ENCODE peak calls at places on chromosomes 16 and 17, in ten cellular contexts. One of them, this sample, is unnamed.

GRCh38 chr16:14155572-14156213 is 84.6 kb downstream of the MRTFB start:
- DNase-seq in neural crest cell: no peak
- DNase-seq in AG10803: no peak
- DNase-seq in HL-60: no peak
- DNase-seq in RWPE1: no peak
- DNase-seq in ovary: no peak
- DNase-seq in tibial artery: no peak
- DNase-seq in GM23338: no peak
- DNase-seq in fibroblast of mammary gland: no peak
- DNase-seq in mesothelial cell of epicardium: no peak
- DNase-seq in this sample: no peak

GRCh38 chr17:11077673-11078072 is 163.3 kb upstream of the SHISA6 start:
- DNase-seq in neural crest cell: no peak
- DNase-seq in AG10803: no peak
- DNase-seq in HL-60: no peak
- DNase-seq in RWPE1: no peak
- DNase-seq in ovary: no peak
- DNase-seq in tibial artery: no peak
- DNase-seq in GM23338: no peak
- DNase-seq in fibroblast of mammary gland: no peak
- DNase-seq in mesothelial cell of epicardium: no peak
- DNase-seq in this sample: no peak

GRCh38 chr17:46772879-46773620 is 45.4 kb downstream of the WNT3 start:
- DNase-seq in neural crest cell: no peak
- DNase-seq in AG10803: no peak
- DNase-seq in HL-60: no peak
- DNase-seq in RWPE1: no peak
- DNase-seq in ovary: no peak
- DNase-seq in tibial artery: peak; percentile 33
- DNase-seq in GM23338: no peak
- DNase-seq in fibroblast of mammary gland: no peak
- DNase-seq in mesothelial cell of epicardium: no peak
- DNase-seq in this sample: no peak

GRCh38 chr16:27698266-27698665 is 148.3 kb downstream of the KATNIP start:
- DNase-seq in neural crest cell: peak; percentile 50
- DNase-seq in AG10803: no peak
- DNase-seq in HL-60: no peak
- DNase-seq in RWPE1: no peak
- DNase-seq in ovary: no peak
- DNase-seq in tibial artery: peak; percentile 44
- DNase-seq in GM23338: peak; percentile 92
- DNase-seq in fibroblast of mammary gland: no peak
- DNase-seq in mesothelial cell of epicardium: peak; percentile 43
- DNase-seq in this sample: no peak

GRCh38 chr17:31524926-31525800 is 133.7 kb downstream of the RAB11FIP4 start:
- DNase-seq in neural crest cell: peak; percentile 98
- DNase-seq in AG10803: peak; percentile 95
- DNase-seq in HL-60: peak; percentile 83
- DNase-seq in RWPE1: peak; percentile 85
- DNase-seq in ovary: peak; percentile 81
- DNase-seq in tibial artery: peak; percentile 90
- DNase-seq in GM23338: peak; percentile 98
- DNase-seq in fibroblast of mammary gland: peak; percentile 89
- DNase-seq in mesothelial cell of epicardium: peak; percentile 91
- DNase-seq in this sample: peak; percentile 98

GRCh38 chr16:3578121-3578520 is 918 bp upstream of the NLRC3 start:
- DNase-seq in neural crest cell: no peak
- DNase-seq in AG10803: no peak
- DNase-seq in HL-60: no peak
- DNase-seq in RWPE1: no peak
- DNase-seq in ovary: no peak
- DNase-seq in tibial artery: no peak
- DNase-seq in GM23338: no peak
- DNase-seq in fibroblast of mammary gland: no peak
- DNase-seq in mesothelial cell of epicardium: no peak
- DNase-seq in this sample: no peak

GRCh38 chr16:25217119-25217511 is 368 bp downstream of the AQP8 start:
- DNase-seq in neural crest cell: no peak
- DNase-seq in AG10803: no peak
- DNase-seq in HL-60: no peak
- DNase-seq in RWPE1: no peak
- DNase-seq in ovary: no peak
- DNase-seq in tibial artery: no peak
- DNase-seq in GM23338: no peak
- DNase-seq in fibroblast of mammary gland: no peak
- DNase-seq in mesothelial cell of epicardium: no peak
- DNase-seq in this sample: no peak

GRCh38 chr16:54430491-54431030 is 144.0 kb upstream of the IRX3 start:
- DNase-seq in neural crest cell: no peak
- DNase-seq in AG10803: peak; percentile 91
- DNase-seq in HL-60: no peak
- DNase-seq in RWPE1: no peak
- DNase-seq in ovary: no peak
- DNase-seq in tibial artery: no peak
- DNase-seq in GM23338: no peak
- DNase-seq in fibroblast of mammary gland: peak; percentile 88
- DNase-seq in mesothelial cell of epicardium: no peak
- DNase-seq in this sample: no peak

GRCh38 chr16:843771-844170 is 43.2 kb upstream of the GNG13 start:
- DNase-seq in neural crest cell: no peak
- DNase-seq in AG10803: no peak
- DNase-seq in HL-60: no peak
- DNase-seq in RWPE1: no peak
- DNase-seq in ovary: no peak
- DNase-seq in tibial artery: no peak
- DNase-seq in GM23338: no peak
- DNase-seq in fibroblast of mammary gland: no peak
- DNase-seq in mesothelial cell of epicardium: no peak
- DNase-seq in this sample: no peak

GRCh38 chr16:703406-703805 is 2.2 kb downstream of the FBXL16 start:
- DNase-seq in neural crest cell: no peak
- DNase-seq in AG10803: no peak
- DNase-seq in HL-60: no peak
- DNase-seq in RWPE1: no peak
- DNase-seq in ovary: no peak
- DNase-seq in tibial artery: no peak
- DNase-seq in GM23338: no peak
- DNase-seq in fibroblast of mammary gland: no peak
- DNase-seq in mesothelial cell of epicardium: no peak
- DNase-seq in this sample: no peak

GRCh38 chr17:66290097-66290722 is 12.2 kb upstream of the PRKCA start:
- DNase-seq in neural crest cell: no peak
- DNase-seq in AG10803: no peak
- DNase-seq in HL-60: no peak
- DNase-seq in RWPE1: no peak
- DNase-seq in ovary: no peak
- DNase-seq in tibial artery: no peak
- DNase-seq in GM23338: peak; percentile 27
- DNase-seq in fibroblast of mammary gland: no peak
- DNase-seq in mesothelial cell of epicardium: no peak
- DNase-seq in this sample: no peak
- TF ChIP-seq CTCF in neural crest cell: peak; percentile 21
- TF ChIP-seq CTCF in AG10803: peak; percentile 12
- TF ChIP-seq CTCF in HL-60: no peak
- TF ChIP-seq CTCF in RWPE1: no peak
- TF ChIP-seq CTCF in ovary: no peak
- TF ChIP-seq CTCF in tibial artery: peak; percentile 21
- TF ChIP-seq CTCF in GM23338: peak; percentile 51
- TF ChIP-seq CTCF in fibroblast of mammary gland: no peak
- TF ChIP-seq CTCF in mesothelial cell of epicardium: no peak
- TF ChIP-seq CTCF in this sample: no peak

DNA sequence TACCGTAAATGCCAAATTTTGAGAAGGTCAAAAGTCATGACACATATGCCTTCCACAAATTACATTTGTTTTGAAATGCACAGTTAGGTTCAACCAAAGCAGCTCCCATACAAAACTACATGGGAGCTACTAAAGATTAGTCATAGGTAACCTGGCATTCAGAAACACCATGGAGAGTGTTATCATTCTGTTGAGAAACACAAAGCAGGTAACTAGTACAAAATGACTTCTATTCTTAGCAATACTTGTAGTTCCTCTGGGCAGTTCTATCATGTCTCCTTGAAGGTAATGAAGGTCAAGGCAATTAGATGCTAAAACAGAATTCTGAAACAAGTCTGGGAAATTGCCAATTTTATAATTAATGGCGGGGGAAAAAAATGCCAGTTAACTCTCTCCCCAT is 39.4 kb downstream of the KCNJ16 start:
- DNase-seq in neural crest cell: no peak
- DNase-seq in AG10803: no peak
- DNase-seq in HL-60: no peak
- DNase-seq in RWPE1: no peak
- DNase-seq in ovary: no peak
- DNase-seq in tibial artery: no peak
- DNase-seq in GM23338: no peak
- DNase-seq in fibroblast of mammary gland: no peak
- DNase-seq in mesothelial cell of epicardium: no peak
- DNase-seq in this sample: no peak
- TF ChIP-seq CTCF in neural crest cell: no peak
- TF ChIP-seq CTCF in AG10803: no peak
- TF ChIP-seq CTCF in HL-60: no peak
- TF ChIP-seq CTCF in RWPE1: no peak
- TF ChIP-seq CTCF in ovary: no peak
- TF ChIP-seq CTCF in tibial artery: no peak
- TF ChIP-seq CTCF in GM23338: no peak
- TF ChIP-seq CTCF in fibroblast of mammary gland: no peak
- TF ChIP-seq CTCF in mesothelial cell of epicardium: no peak
- TF ChIP-seq CTCF in this sample: no peak

GRCh38 chr17:79017546-79017945 is 6.4 kb upstream of the C1QTNF1 start:
- DNase-seq in neural crest cell: no peak
- DNase-seq in AG10803: no peak
- DNase-seq in HL-60: no peak
- DNase-seq in RWPE1: no peak
- DNase-seq in ovary: no peak
- DNase-seq in tibial artery: peak; percentile 24
- DNase-seq in GM23338: peak; percentile 60
- DNase-seq in fibroblast of mammary gland: no peak
- DNase-seq in mesothelial cell of epicardium: no peak
- DNase-seq in this sample: no peak

GRCh38 chr17:79020631-79021301 is 3.2 kb upstream of the C1QTNF1 start:
- DNase-seq in neural crest cell: no peak
- DNase-seq in AG10803: peak; percentile 29
- DNase-seq in HL-60: no peak
- DNase-seq in RWPE1: no peak
- DNase-seq in ovary: peak; percentile 6
- DNase-seq in tibial artery: peak; percentile 72
- DNase-seq in GM23338: no peak
- DNase-seq in fibroblast of mammary gland: no peak
- DNase-seq in mesothelial cell of epicardium: no peak
- DNase-seq in this sample: no peak

GRCh38 chr17:79018045-79018695 is 5.8 kb upstream of the C1QTNF1 start:
- DNase-seq in neural crest cell: no peak
- DNase-seq in AG10803: peak; percentile 16
- DNase-seq in HL-60: no peak
- DNase-seq in RWPE1: no peak
- DNase-seq in ovary: peak; percentile 7
- DNase-seq in tibial artery: peak; percentile 33
- DNase-seq in GM23338: no peak
- DNase-seq in fibroblast of mammary gland: no peak
- DNase-seq in mesothelial cell of epicardium: no peak
- DNase-seq in this sample: no peak

GRCh38 chr17:79019260-79019630 is 4.7 kb upstream of the C1QTNF1 start:
- DNase-seq in neural crest cell: no peak
- DNase-seq in AG10803: no peak
- DNase-seq in HL-60: no peak
- DNase-seq in RWPE1: no peak
- DNase-seq in ovary: no peak
- DNase-seq in tibial artery: no peak
- DNase-seq in GM23338: no peak
- DNase-seq in fibroblast of mammary gland: no peak
- DNase-seq in mesothelial cell of epicardium: no peak
- DNase-seq in this sample: no peak

DNA sequence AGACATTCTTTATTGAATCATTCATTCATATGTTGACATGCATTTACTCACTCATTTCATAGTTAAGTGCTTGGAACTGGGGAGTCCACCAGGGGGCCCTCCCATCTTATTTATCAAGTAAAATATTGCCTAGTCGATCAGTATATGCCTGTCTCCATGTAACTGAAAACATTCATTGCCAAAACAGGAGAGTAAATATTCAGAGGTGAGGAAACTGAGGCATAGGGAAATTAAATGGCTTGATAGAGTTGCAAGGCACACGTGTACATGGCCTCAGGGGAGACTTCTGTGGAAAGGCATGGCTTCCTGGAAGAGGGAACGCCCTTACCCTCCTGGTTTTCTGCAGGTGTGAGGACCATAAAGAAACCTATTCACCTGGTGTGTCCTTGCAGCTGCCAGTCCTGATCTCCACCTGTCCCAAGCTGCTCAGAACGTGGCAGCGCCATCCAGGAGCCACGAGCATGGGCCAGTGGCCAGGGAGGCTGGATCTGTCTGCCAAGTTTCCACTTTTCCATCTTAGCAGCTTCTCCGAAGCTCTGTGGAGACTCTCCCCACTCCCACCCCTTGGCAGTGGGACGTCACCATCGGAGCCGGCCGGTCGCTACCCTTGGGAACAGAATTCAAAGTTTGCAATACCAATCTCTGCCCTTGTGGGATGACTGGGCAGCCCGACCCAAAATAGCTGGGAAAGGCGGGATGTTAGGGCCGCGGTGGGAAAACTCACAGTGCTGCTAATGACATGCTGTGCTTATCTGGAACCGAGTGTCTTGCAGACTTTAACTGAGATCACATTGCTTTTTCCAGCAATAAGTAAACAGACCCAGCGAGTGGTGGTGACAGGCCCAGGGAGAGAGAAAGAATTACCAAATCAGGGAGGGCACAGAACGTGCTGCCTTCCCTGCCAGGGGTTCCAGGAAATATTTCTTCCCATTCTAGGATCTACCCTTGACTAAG is 4.1 kb upstream of the C1QTNF1 start:
- DNase-seq in neural crest cell: no peak
- DNase-seq in AG10803: peak; percentile 84
- DNase-seq in HL-60: peak; percentile 62
- DNase-seq in RWPE1: peak; percentile 68
- DNase-seq in ovary: peak; percentile 65
- DNase-seq in tibial artery: peak; percentile 97
- DNase-seq in GM23338: peak; percentile 63
- DNase-seq in fibroblast of mammary gland: peak; percentile 87
- DNase-seq in mesothelial cell of epicardium: no peak
- DNase-seq in this sample: no peak
- TF ChIP-seq CTCF in neural crest cell: peak; percentile 64
- TF ChIP-seq CTCF in AG10803: peak; percentile 79
- TF ChIP-seq CTCF in HL-60: peak; percentile 48
- TF ChIP-seq CTCF in RWPE1: peak; percentile 84
- TF ChIP-seq CTCF in ovary: peak; percentile 80
- TF ChIP-seq CTCF in tibial artery: peak; percentile 77
- TF ChIP-seq CTCF in GM23338: peak; percentile 72
- TF ChIP-seq CTCF in fibroblast of mammary gland: peak; percentile 80
- TF ChIP-seq CTCF in mesothelial cell of epicardium: peak; percentile 54
- TF ChIP-seq CTCF in this sample: no peak

GRCh38 chr17:50111687-50112655 is 16.8 kb downstream of the PDK2 start:
- DNase-seq in neural crest cell: peak; percentile 32
- DNase-seq in AG10803: no peak
- DNase-seq in HL-60: no peak
- DNase-seq in RWPE1: no peak
- DNase-seq in ovary: peak; percentile 44
- DNase-seq in tibial artery: peak; percentile 94
- DNase-seq in GM23338: no peak
- DNase-seq in fibroblast of mammary gland: no peak
- DNase-seq in mesothelial cell of epicardium: no peak
- DNase-seq in this sample: no peak
- TF ChIP-seq CTCF in neural crest cell: no peak
- TF ChIP-seq CTCF in AG10803: no peak
- TF ChIP-seq CTCF in HL-60: no peak
- TF ChIP-seq CTCF in RWPE1: no peak
- TF ChIP-seq CTCF in ovary: no peak
- TF ChIP-seq CTCF in tibial artery: no peak
- TF ChIP-seq CTCF in GM23338: no peak
- TF ChIP-seq CTCF in fibroblast of mammary gland: no peak
- TF ChIP-seq CTCF in mesothelial cell of epicardium: no peak
- TF ChIP-seq CTCF in this sample: no peak

This sample was measured in omental fat pad.